ENCODE peak calls at places on chromosomes 3 and 15, in six cellular contexts. One of them, this sample, is unnamed.

GRCh38 chr3:40505599-40506462 is at the start of gene ZNF620:
- DNase-seq in heart left ventricle: peak; percentile 83
- DNase-seq in activated T-cell treated with anti-CD3 and anti-CD28 coated beads, Interleukin-2, amount 50 U/mL, for 24 hours: peak; percentile 75
- DNase-seq in ovary: peak; percentile 79
- DNase-seq in suprapubic skin: peak; percentile 82
- DNase-seq in GM13976: peak; percentile 67
- DNase-seq in this sample: peak; percentile 27

GRCh38 chr3:50203113-50203852 is 1.8 kb upstream of the SLC38A3 start:
- DNase-seq in heart left ventricle: peak; percentile 57
- DNase-seq in activated T-cell treated with anti-CD3 and anti-CD28 coated beads, Interleukin-2, amount 50 U/mL, for 24 hours: no peak
- DNase-seq in ovary: no peak
- DNase-seq in suprapubic skin: no peak
- DNase-seq in GM13976: no peak
- DNase-seq in this sample: no peak

GRCh38 chr15:55775316-55775715 is 32.4 kb upstream of the PRTG start:
- DNase-seq in heart left ventricle: no peak
- DNase-seq in activated T-cell treated with anti-CD3 and anti-CD28 coated beads, Interleukin-2, amount 50 U/mL, for 24 hours: no peak
- DNase-seq in ovary: no peak
- DNase-seq in suprapubic skin: no peak
- DNase-seq in GM13976: no peak
- DNase-seq in this sample: no peak

GRCh38 chr15:79433610-79434009 is 1.5 kb downstream of the MINAR1 start:
- DNase-seq in heart left ventricle: no peak
- DNase-seq in activated T-cell treated with anti-CD3 and anti-CD28 coated beads, Interleukin-2, amount 50 U/mL, for 24 hours: no peak
- DNase-seq in ovary: no peak
- DNase-seq in suprapubic skin: no peak
- DNase-seq in GM13976: no peak
- DNase-seq in this sample: no peak

GRCh38 chr3:48624767-48625166 is 3.2 kb upstream of the TMEM89 start:
- DNase-seq in heart left ventricle: peak; percentile 8
- DNase-seq in activated T-cell treated with anti-CD3 and anti-CD28 coated beads, Interleukin-2, amount 50 U/mL, for 24 hours: no peak
- DNase-seq in ovary: no peak
- DNase-seq in suprapubic skin: no peak
- DNase-seq in GM13976: no peak
- DNase-seq in this sample: no peak

GRCh38 chr3:147943265-147943945 is 534.2 kb downstream of the ZIC1 start:
- DNase-seq in heart left ventricle: no peak
- DNase-seq in activated T-cell treated with anti-CD3 and anti-CD28 coated beads, Interleukin-2, amount 50 U/mL, for 24 hours: no peak
- DNase-seq in ovary: no peak
- DNase-seq in suprapubic skin: no peak
- DNase-seq in GM13976: no peak
- DNase-seq in this sample: no peak

GRCh38 chr3:45604999-45605398 is 10.4 kb downstream of the LIMD1 start:
- DNase-seq in heart left ventricle: no peak
- DNase-seq in activated T-cell treated with anti-CD3 and anti-CD28 coated beads, Interleukin-2, amount 50 U/mL, for 24 hours: no peak
- DNase-seq in ovary: no peak
- DNase-seq in suprapubic skin: no peak
- DNase-seq in GM13976: no peak
- DNase-seq in this sample: no peak

GRCh38 chr3:30470566-30470965 is 135.8 kb upstream of the TGFBR2 start:
- DNase-seq in heart left ventricle: no peak
- DNase-seq in activated T-cell treated with anti-CD3 and anti-CD28 coated beads, Interleukin-2, amount 50 U/mL, for 24 hours: no peak
- DNase-seq in ovary: no peak
- DNase-seq in suprapubic skin: no peak
- DNase-seq in GM13976: no peak
- DNase-seq in this sample: no peak

GRCh38 chr3:42473083-42473932 is 29.1 kb upstream of the VIPR1 start:
- DNase-seq in heart left ventricle: no peak
- DNase-seq in activated T-cell treated with anti-CD3 and anti-CD28 coated beads, Interleukin-2, amount 50 U/mL, for 24 hours: no peak
- DNase-seq in ovary: no peak
- DNase-seq in suprapubic skin: no peak
- DNase-seq in GM13976: no peak
- DNase-seq in this sample: no peak

GRCh38 chr3:27349832-27350231 is 19.4 kb downstream of the NEK10 start:
- DNase-seq in heart left ventricle: no peak
- DNase-seq in activated T-cell treated with anti-CD3 and anti-CD28 coated beads, Interleukin-2, amount 50 U/mL, for 24 hours: no peak
- DNase-seq in ovary: no peak
- DNase-seq in suprapubic skin: no peak
- DNase-seq in GM13976: no peak
- DNase-seq in this sample: no peak

GRCh38 chr15:67126551-67127333 is 61.3 kb downstream of the SMAD3 start:
- DNase-seq in heart left ventricle: no peak
- DNase-seq in activated T-cell treated with anti-CD3 and anti-CD28 coated beads, Interleukin-2, amount 50 U/mL, for 24 hours: peak; percentile 16
- DNase-seq in ovary: no peak
- DNase-seq in suprapubic skin: no peak
- DNase-seq in GM13976: no peak
- DNase-seq in this sample: no peak

GRCh38 chr15:68783226-68784054 is 37.3 kb downstream of the ANP32A start:
- DNase-seq in heart left ventricle: no peak
- DNase-seq in activated T-cell treated with anti-CD3 and anti-CD28 coated beads, Interleukin-2, amount 50 U/mL, for 24 hours: peak; percentile 72
- DNase-seq in ovary: no peak
- DNase-seq in suprapubic skin: peak; percentile 61
- DNase-seq in GM13976: peak; percentile 76
- DNase-seq in this sample: no peak

GRCh38 chr3:124113475-124113874 is 121.6 kb upstream of the ROPN1 start:
- DNase-seq in heart left ventricle: no peak
- DNase-seq in activated T-cell treated with anti-CD3 and anti-CD28 coated beads, Interleukin-2, amount 50 U/mL, for 24 hours: no peak
- DNase-seq in ovary: no peak
- DNase-seq in suprapubic skin: no peak
- DNase-seq in GM13976: no peak
- DNase-seq in this sample: no peak

GRCh38 chr15:63370764-63371163 is 10.9 kb downstream of the CA12 start:
- DNase-seq in heart left ventricle: no peak
- DNase-seq in activated T-cell treated with anti-CD3 and anti-CD28 coated beads, Interleukin-2, amount 50 U/mL, for 24 hours: no peak
- DNase-seq in ovary: no peak
- DNase-seq in suprapubic skin: no peak
- DNase-seq in GM13976: peak; percentile 16
- DNase-seq in this sample: no peak

GRCh38 chr15:70585707-70586034 is 177.7 kb downstream of the UACA start:
- DNase-seq in heart left ventricle: no peak
- DNase-seq in activated T-cell treated with anti-CD3 and anti-CD28 coated beads, Interleukin-2, amount 50 U/mL, for 24 hours: peak; percentile 44
- DNase-seq in ovary: no peak
- DNase-seq in suprapubic skin: no peak
- DNase-seq in GM13976: no peak
- DNase-seq in this sample: no peak

GRCh38 chr15:87733005-87733404 is 523.5 kb downstream of the NTRK3 start:
- DNase-seq in heart left ventricle: no peak
- DNase-seq in activated T-cell treated with anti-CD3 and anti-CD28 coated beads, Interleukin-2, amount 50 U/mL, for 24 hours: no peak
- DNase-seq in ovary: no peak
- DNase-seq in suprapubic skin: no peak
- DNase-seq in GM13976: no peak
- DNase-seq in this sample: no peak

GRCh38 chr3:27666708-27667107 is 55.4 kb downstream of the EOMES start:
- DNase-seq in heart left ventricle: peak; percentile 83
- DNase-seq in activated T-cell treated with anti-CD3 and anti-CD28 coated beads, Interleukin-2, amount 50 U/mL, for 24 hours: no peak
- DNase-seq in ovary: peak; percentile 48
- DNase-seq in suprapubic skin: peak; percentile 84
- DNase-seq in GM13976: no peak
- DNase-seq in this sample: peak; percentile 50

GRCh38 chr3:158382479-158382878 is 188.5 kb upstream of the MLF1 start:
- DNase-seq in heart left ventricle: no peak
- DNase-seq in activated T-cell treated with anti-CD3 and anti-CD28 coated beads, Interleukin-2, amount 50 U/mL, for 24 hours: no peak
- DNase-seq in ovary: no peak
- DNase-seq in suprapubic skin: no peak
- DNase-seq in GM13976: no peak
- DNase-seq in this sample: no peak

GRCh38 chr3:167952969-167953368 is 142.8 kb downstream of the GOLIM4 start:
- DNase-seq in heart left ventricle: no peak
- DNase-seq in activated T-cell treated with anti-CD3 and anti-CD28 coated beads, Interleukin-2, amount 50 U/mL, for 24 hours: no peak
- DNase-seq in ovary: no peak
- DNase-seq in suprapubic skin: no peak
- DNase-seq in GM13976: no peak
- DNase-seq in this sample: no peak

GRCh38 chr15:91865903-91866302 is 12.4 kb downstream of the SLCO3A1 start:
- DNase-seq in heart left ventricle: no peak
- DNase-seq in activated T-cell treated with anti-CD3 and anti-CD28 coated beads, Interleukin-2, amount 50 U/mL, for 24 hours: no peak
- DNase-seq in ovary: no peak
- DNase-seq in suprapubic skin: no peak
- DNase-seq in GM13976: no peak
- DNase-seq in this sample: no peak

GRCh38 chr15:70023769-70024491 is 73.8 kb downstream of the TLE3 start:
- DNase-seq in heart left ventricle: no peak
- DNase-seq in activated T-cell treated with anti-CD3 and anti-CD28 coated beads, Interleukin-2, amount 50 U/mL, for 24 hours: no peak
- DNase-seq in ovary: no peak
- DNase-seq in suprapubic skin: no peak
- DNase-seq in GM13976: no peak
- DNase-seq in this sample: no peak

GRCh38 chr15:31461911-31462480 is 135.4 kb downstream of the KLF13 start:
- DNase-seq in heart left ventricle: no peak
- DNase-seq in activated T-cell treated with anti-CD3 and anti-CD28 coated beads, Interleukin-2, amount 50 U/mL, for 24 hours: peak; percentile 20
- DNase-seq in ovary: no peak
- DNase-seq in suprapubic skin: peak; percentile 39
- DNase-seq in GM13976: no peak
- DNase-seq in this sample: peak; percentile 9

GRCh38 chr15:76799760-76800159 is 105.4 kb downstream of the SCAPER start:
- DNase-seq in heart left ventricle: no peak
- DNase-seq in activated T-cell treated with anti-CD3 and anti-CD28 coated beads, Interleukin-2, amount 50 U/mL, for 24 hours: no peak
- DNase-seq in ovary: no peak
- DNase-seq in suprapubic skin: no peak
- DNase-seq in GM13976: no peak
- DNase-seq in this sample: no peak

GRCh38 chr3:12585181-12585580 is 28.3 kb downstream of the MKRN2 start:
- DNase-seq in heart left ventricle: no peak
- DNase-seq in activated T-cell treated with anti-CD3 and anti-CD28 coated beads, Interleukin-2, amount 50 U/mL, for 24 hours: no peak
- DNase-seq in ovary: no peak
- DNase-seq in suprapubic skin: no peak
- DNase-seq in GM13976: no peak
- DNase-seq in this sample: no peak